ENCODE peak calls at places on chromosome 18, in eight cellular contexts. T is endothelial cell of umbilical vein, L is K562, E is stomach, R is breast epithelium, I is HCT116, Q is transverse colon, U is GM12878. V is an unnamed sample.

GRCh38 chr18:3454365-3455089 is 4.6 kb downstream of the TGIF1 start:
- DNase-seq in T (peak; percentile 95), L (peak; percentile 58), E (no peak), R (no peak), I (no peak), Q (peak; percentile 39), U (peak; percentile 19), V (peak; percentile 47)

GRCh38 chr18:75067996-75068645 is 140.8 kb downstream of the PTGR3 start:
- DNase-seq in T (no peak), L (no peak), E (no peak), R (no peak), I (no peak), Q (no peak), U (no peak), V (no peak)

GRCh38 chr18:46275370-46275769 is 171.2 kb downstream of the HAUS1 start:
- DNase-seq in T (no peak), L (no peak), E (no peak), R (no peak), I (no peak), Q (no peak), U (no peak), V (no peak)

GRCh38 chr18:44229693-44230108 is 451.0 kb upstream of the SETBP1 start:
- DNase-seq in T (peak; percentile 36), L (no peak), E (no peak), R (peak; percentile 62), I (no peak), Q (peak; percentile 44), U (no peak), V (peak; percentile 36)

GRCh38 chr18:25360301-25360899 is 8.4 kb upstream of the ZNF521 start:
- DNase-seq in T (no peak), L (no peak), E (no peak), R (no peak), I (no peak), Q (no peak), U (no peak), V (no peak)

GRCh38 chr18:56173542-56174220 is 464.7 kb downstream of the TXNL1 start:
- DNase-seq in T (peak; percentile 18), L (no peak), E (no peak), R (no peak), I (no peak), Q (no peak), U (no peak), V (no peak)

GRCh38 chr18:47422524-47422923 is 171.1 kb upstream of the SKOR2 start:
- DNase-seq in T (no peak), L (peak; percentile 62), E (no peak), R (no peak), I (no peak), Q (no peak), U (no peak), V (no peak)

GRCh38 chr18:75066223-75066622 is 142.7 kb downstream of the PTGR3 start:
- DNase-seq in T (no peak), L (no peak), E (no peak), R (no peak), I (no peak), Q (no peak), U (no peak), V (no peak)

GRCh38 chr18:22470511-22471181 is 52.9 kb upstream of the CTAGE1 start:
- DNase-seq in T (peak; percentile 94), L (no peak), E (peak; percentile 34), R (no peak), I (no peak), Q (no peak), U (no peak), V (no peak)

GRCh38 chr18:12741351-12741750 is 38.5 kb downstream of the PSMG2 start:
- DNase-seq in T (no peak), L (no peak), E (no peak), R (no peak), I (no peak), Q (no peak), U (no peak), V (no peak)
- H3K27ac ChIP-seq in T (no peak overlapping the region), L (no peak overlapping the region), E (no peak overlapping the region), R (no peak overlapping the region), I (no peak overlapping the region), Q (no peak overlapping the region), U (no peak overlapping the region), V (no peak overlapping the region)

DNA sequence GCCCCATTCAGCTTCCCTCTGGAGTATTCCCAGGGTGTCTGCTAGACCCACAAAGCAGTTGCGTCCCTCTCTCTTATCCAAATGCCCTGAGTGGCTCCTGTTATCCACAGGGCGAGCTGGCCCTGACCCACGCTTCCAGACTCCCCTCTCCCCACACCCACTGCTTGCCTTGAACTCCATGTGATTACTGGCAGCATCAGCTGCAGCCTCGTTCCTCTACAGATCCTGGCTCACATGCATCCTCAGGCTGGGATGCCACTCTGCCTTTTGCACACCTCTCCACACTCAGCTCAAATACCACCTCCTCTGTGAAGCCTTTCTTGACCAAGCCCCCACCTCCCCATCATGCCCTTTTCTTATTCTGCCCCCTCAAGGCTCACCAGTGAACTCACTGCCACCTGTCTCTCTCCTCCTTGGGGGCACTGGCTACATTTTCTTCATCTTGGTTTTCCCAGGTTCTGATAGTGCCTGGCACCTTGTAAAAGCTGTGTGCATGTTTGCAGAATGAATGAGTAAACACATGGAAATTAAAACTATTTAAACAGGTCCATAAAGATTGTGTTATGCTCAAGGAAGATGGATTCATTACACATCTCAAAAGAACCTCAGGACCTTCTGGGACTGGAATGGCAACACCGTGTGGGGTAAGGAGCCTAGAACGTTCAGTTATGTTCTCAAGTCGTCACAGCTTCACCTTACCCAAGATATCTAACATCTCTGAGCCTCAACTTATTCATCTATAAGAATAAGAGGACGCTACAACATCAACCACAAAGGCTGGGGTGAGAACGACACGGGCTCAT is 165.0 kb downstream of the BCL2 start:
- DNase-seq in T (no peak), L (no peak), E (no peak), R (no peak), I (no peak), Q (no peak), U (no peak), V (no peak)
- TF ChIP-seq POLR2A in T (no peak), L (no peak), E (no peak), R (no peak), I (no peak), Q (no peak), U (peak; percentile 55), V (no peak)

GRCh38 chr18:9827856-9828793 is 57.6 kb upstream of the TXNDC2 start:
- DNase-seq in T (peak; percentile 95), L (peak; percentile 42), E (peak; percentile 56), R (no peak), I (peak; percentile 97), Q (peak; percentile 61), U (no peak), V (no peak)
- TF ChIP-seq POLR2AphosphoS5 in T (peak; percentile 70), L (no peak), E (no peak), R (peak; percentile 13), I (peak; percentile 78), Q (no peak), U (no peak), V (no peak)

GRCh38 chr18:68803371-68803770 is 5.5 kb downstream of the CCDC102B start:
- DNase-seq in T (no peak), L (no peak), E (peak; percentile 36), R (no peak), I (no peak), Q (peak; percentile 39), U (no peak), V (no peak)

GRCh38 chr18:68796936-68797690 is 767 bp upstream of the CCDC102B start:
- DNase-seq in T (peak; percentile 68), L (no peak), E (no peak), R (no peak), I (no peak), Q (no peak), U (no peak), V (no peak)

GRCh38 chr18:68800075-68800474 is 2.2 kb downstream of the CCDC102B start:
- DNase-seq in T (no peak), L (no peak), E (no peak), R (no peak), I (no peak), Q (no peak), U (no peak), V (no peak)

DNA sequence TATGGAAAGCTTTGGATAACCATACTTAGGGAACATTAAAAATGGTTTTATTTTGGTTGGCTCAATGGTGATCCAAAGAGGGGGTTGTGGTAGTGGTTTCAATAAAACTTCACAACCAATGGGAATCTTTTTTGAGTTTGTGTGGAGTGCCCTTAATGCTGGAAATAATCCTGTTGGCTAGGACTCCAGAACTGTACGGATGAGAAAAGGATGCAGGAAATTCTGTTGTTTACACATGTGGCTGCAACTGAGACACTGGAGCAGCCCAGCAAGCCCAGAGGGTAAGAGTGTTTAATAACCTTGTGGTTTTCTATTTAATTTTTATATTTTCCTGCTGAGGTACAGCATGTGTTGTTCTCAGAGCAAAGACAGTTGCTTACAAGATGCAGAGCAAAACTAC is at the start of gene CCDC102B:
- DNase-seq in T (peak; percentile 57), L (no peak), E (no peak), R (no peak), I (no peak), Q (no peak), U (no peak), V (no peak)
- H3K27ac ChIP-seq in T (no peak within 1 kb of the TSS), L (no peak within 1 kb of the TSS), E (peak within 1 kb of the TSS; percentile 28), R (peak within 1 kb of the TSS; percentile 43), I (no peak within 1 kb of the TSS), Q (peak within 1 kb of the TSS; percentile 21), U (no peak within 1 kb of the TSS), V (no peak within 1 kb of the TSS)

GRCh38 chr18:48949606-48950535 is 894 bp downstream of the SMAD7 start:
- DNase-seq in T (peak; percentile 53), L (peak; percentile 27), E (peak; percentile 55), R (no peak), I (no peak), Q (peak; percentile 52), U (no peak), V (no peak)

GRCh38 chr18:48953096-48953706 is 2.4 kb upstream of the SMAD7 start:
- DNase-seq in T (no peak), L (no peak), E (no peak), R (no peak), I (no peak), Q (no peak), U (no peak), V (no peak)

GRCh38 chr18:48950536-48951447 is at the start of gene SMAD7:
- DNase-seq in T (peak; percentile 45), L (peak; percentile 23), E (peak; percentile 40), R (no peak), I (no peak), Q (peak; percentile 50), U (no peak), V (no peak)

GRCh38 chr18:48952287-48953095 is 1.7 kb upstream of the SMAD7 start:
- DNase-seq in T (peak; percentile 78), L (peak; percentile 53), E (peak; percentile 77), R (peak; percentile 77), I (no peak), Q (peak; percentile 80), U (no peak), V (peak; percentile 70)

GRCh38 chr18:48951448-48952286 is 902 bp upstream of the SMAD7 start:
- DNase-seq in T (peak; percentile 91), L (peak; percentile 79), E (peak; percentile 90), R (peak; percentile 87), I (no peak), Q (peak; percentile 90), U (no peak), V (peak; percentile 85)
- TF ChIP-seq POLR2A in T (peak; percentile 49), L (no peak), E (no peak), R (no peak), I (no peak), Q (peak; percentile 56), U (peak; percentile 86), V (peak; percentile 89)

DNA sequence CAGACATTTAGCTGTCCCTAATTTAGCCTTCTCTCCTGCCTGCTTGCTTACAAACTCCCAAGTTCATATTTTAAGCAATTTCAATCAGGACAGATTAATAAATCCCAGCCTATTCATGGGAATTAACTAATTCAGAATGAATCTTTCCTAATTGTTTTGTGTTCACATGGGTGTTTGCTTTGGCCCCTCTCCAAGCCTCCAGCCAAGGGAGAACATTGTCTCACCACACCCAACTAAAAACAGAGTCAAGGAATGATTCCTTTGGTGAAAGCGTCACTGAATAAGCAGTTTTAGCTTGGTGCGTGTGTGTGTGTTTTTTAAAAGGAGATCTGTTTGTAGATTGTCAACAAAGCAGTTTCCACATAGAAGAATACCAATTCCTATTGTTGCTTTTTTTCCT is 43.0 kb upstream of the DSG1 start:
- DNase-seq in T (peak; percentile 30), L (no peak), E (peak; percentile 76), R (no peak), I (peak; percentile 66), Q (peak; percentile 77), U (no peak), V (peak; percentile 55)
- TF ChIP-seq POLR2AphosphoS5 in T (no peak), L (no peak), E (no peak), R (peak; percentile 22), I (peak; percentile 37), Q (peak; percentile 45), U (no peak), V (peak; percentile 62)

V was measured in prostate gland.